ENCODE peak calls at places on chromosomes 16 and 17, in seven cellular contexts. W is prostate gland; K is CD8-positive, alpha-beta T cell; V is left lung; X is MCF 10A; U is B cell; T is mesothelial cell of epicardium. D is an unnamed sample.

GRCh38 chr16:23267647-23268046 is 34.5 kb upstream of the SCNN1B start:
- DNase-seq in T (no peak), U (no peak), W (no peak), X (no peak), K (no peak), V (no peak), D (no peak)

GRCh38 chr16:35574011-35574410 is 2114.6 kb downstream of the TP53TG3F start:
- DNase-seq in U (no peak), X (no peak), T (no peak), V (no peak), K (no peak), W (no peak), D (no peak)

GRCh38 chr16:75011634-75012307 is 12.9 kb downstream of the ZNRF1 start:
- DNase-seq in V (no peak), T (no peak), X (peak), U (no peak), W (no peak), K (no peak), D (peak)

GRCh38 chr17:42878123-42878880 is 22.3 kb upstream of the G6PC1 start:
- DNase-seq in U (no peak), X (peak), W (no peak), K (no peak), V (no peak), T (no peak), D (no peak)

GRCh38 chr17:17366235-17366634 is 63.1 kb downstream of the NT5M start:
- DNase-seq in U (no peak), K (no peak), V (no peak), T (no peak), X (no peak), W (no peak), D (no peak)

GRCh38 chr17:58969156-58969555 is 137.5 kb downstream of the TRIM37 start:
- DNase-seq in W (no peak), K (no peak), X (no peak), U (no peak), T (no peak), V (no peak), D (no peak)

GRCh38 chr17:43530303-43531081 is 15.6 kb downstream of the ETV4 start:
- DNase-seq in X (no peak), W (peak), T (peak), U (no peak), V (peak), K (no peak), D (no peak)

GRCh38 chr17:45147102-45147580 is 1.1 kb upstream of the HEXIM1 start:
- DNase-seq in U (peak), W (no peak), V (peak), T (no peak), X (no peak), K (peak), D (peak)

GRCh38 chr16:70470927-70471341 is 16.5 kb downstream of the FCSK start:
- DNase-seq in K (no peak), V (peak), X (peak), U (no peak), W (no peak), T (no peak), D (no peak)

GRCh38 chr16:1049113-1049975 is 23.2 kb upstream of the SSTR5 start:
- DNase-seq in U (no peak), T (no peak), V (no peak), K (no peak), W (no peak), X (no peak), D (no peak)

GRCh38 chr16:69127966-69128510 is 4.3 kb downstream of the CHTF8 start:
- DNase-seq in X (no peak), K (no peak), U (no peak), T (no peak), W (no peak), V (no peak), D (no peak)

GRCh38 chr17:48211787-48212186 is 104.2 kb downstream of the SNX11 start:
- DNase-seq in U (no peak), T (no peak), V (no peak), X (no peak), W (no peak), K (no peak), D (no peak)

GRCh38 chr17:41215681-41216080 is 10.8 kb upstream of the KRTAP9-2 start:
- DNase-seq in W (no peak), X (no peak), V (no peak), K (no peak), U (no peak), T (no peak), D (no peak)

GRCh38 chr17:47628014-47628413 is 21.7 kb upstream of the KPNB1 start:
- DNase-seq in T (no peak), W (no peak), K (no peak), V (no peak), X (no peak), U (no peak), D (no peak)

GRCh38 chr17:38352245-38353083 is 820 bp downstream of the SOCS7 start:
- DNase-seq in V (peak), U (no peak), W (no peak), K (no peak), X (peak), T (no peak), D (no peak)

GRCh38 chr17:32971171-32971570 is 20.5 kb upstream of the SPACA3 start:
- DNase-seq in X (no peak), W (no peak), T (no peak), U (no peak), V (no peak), K (no peak), D (no peak)

GRCh38 chr17:71472809-71473789 is 647.7 kb upstream of the SOX9 start:
- DNase-seq in T (no peak), V (no peak), K (no peak), U (no peak), X (peak), W (peak), D (peak)

GRCh38 chr17:27807567-27808470 is 7.5 kb upstream of the NOS2 start:
- DNase-seq in U (peak), W (no peak), K (peak), V (no peak), T (no peak), X (no peak), D (peak)

GRCh38 chr16:89586853-89587252 is 11.3 kb downstream of the CPNE7 start:
- DNase-seq in T (no peak), U (no peak), X (peak), K (no peak), W (no peak), V (no peak), D (no peak)

GRCh38 chr16:51057969-51058337 is 93.1 kb downstream of the SALL1 start:
- DNase-seq in U (no peak), X (no peak), W (no peak), K (no peak), V (no peak), T (no peak), D (no peak)

GRCh38 chr17:71970312-71970711 is 150.5 kb upstream of the SOX9 start:
- DNase-seq in W (no peak), X (peak), U (no peak), V (no peak), K (no peak), T (no peak), D (no peak)

GRCh38 chr17:45172541-45173286 is 11.0 kb downstream of the HEXIM2 start:
- DNase-seq in V (peak), X (peak), T (no peak), U (peak), K (peak), W (peak), D (peak)

GRCh38 chr16:30697264-30698138 is 1.5 kb upstream of the SRCAP start:
- DNase-seq in K (no peak), U (no peak), W (peak), V (no peak), X (no peak), T (no peak), D (peak)

DNA sequence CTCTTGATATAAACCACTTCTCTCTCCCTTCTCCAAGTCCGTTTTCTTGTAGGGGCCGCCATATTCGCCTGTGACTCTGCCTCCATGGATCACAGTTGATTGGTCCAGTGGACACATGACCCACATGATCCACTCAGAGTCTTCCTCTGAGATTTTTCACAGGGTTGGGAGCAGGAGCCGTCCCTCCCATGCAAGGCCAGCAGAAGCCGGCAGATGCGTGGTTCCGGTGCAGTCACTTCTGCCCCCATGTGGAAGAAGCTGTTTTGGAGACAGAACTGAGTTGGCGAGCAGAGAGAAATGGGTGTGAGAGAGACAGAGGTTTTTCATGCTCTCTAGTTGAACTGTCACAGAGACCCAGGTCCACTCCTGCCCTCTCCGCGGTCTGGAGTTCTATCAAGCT is 83.3 kb downstream of the C16orf95 start:
- DNase-seq in K (no peak), V (no peak), W (no peak), X (no peak), U (no peak), T (no peak), D (no peak)
- TF ChIP-seq CTCF in K (no peak), V (no peak), W (no peak), X (no peak), U (no peak), T (no peak), D (no peak)

GRCh38 chr17:49603720-49604119 is 28.0 kb downstream of the NXPH3 start:
- DNase-seq in U (no peak), T (no peak), V (no peak), X (no peak), W (no peak), K (no peak), D (no peak)
- TF ChIP-seq CTCF in U (no peak), T (no peak), V (no peak), X (no peak), W (no peak), K (no peak), D (no peak)

DNA sequence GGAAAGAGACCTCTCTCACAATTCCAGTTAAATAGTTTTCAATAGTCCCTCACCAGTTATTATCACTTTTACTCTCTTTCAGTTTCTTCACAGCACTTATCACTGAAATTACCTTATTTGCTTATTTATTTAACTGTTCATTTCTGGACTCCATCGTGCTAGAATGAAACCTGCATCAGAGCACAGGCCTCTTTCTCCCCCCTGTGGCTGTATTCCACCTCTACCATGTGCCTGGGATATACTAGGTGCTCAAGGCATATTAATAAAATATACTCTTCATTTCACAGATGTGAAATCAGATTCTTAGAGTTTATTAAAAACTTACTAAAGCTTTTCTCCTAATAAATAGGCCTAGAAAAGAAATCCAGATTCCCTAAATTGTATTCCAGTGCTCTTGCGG is 308.9 kb upstream of the MON1B start:
- DNase-seq in K (no peak), V (no peak), X (peak), W (no peak), U (no peak), T (no peak), D (no peak)
- TF ChIP-seq CTCF in K (no peak), V (no peak), X (peak), W (no peak), U (no peak), T (no peak), D (peak)

DNA sequence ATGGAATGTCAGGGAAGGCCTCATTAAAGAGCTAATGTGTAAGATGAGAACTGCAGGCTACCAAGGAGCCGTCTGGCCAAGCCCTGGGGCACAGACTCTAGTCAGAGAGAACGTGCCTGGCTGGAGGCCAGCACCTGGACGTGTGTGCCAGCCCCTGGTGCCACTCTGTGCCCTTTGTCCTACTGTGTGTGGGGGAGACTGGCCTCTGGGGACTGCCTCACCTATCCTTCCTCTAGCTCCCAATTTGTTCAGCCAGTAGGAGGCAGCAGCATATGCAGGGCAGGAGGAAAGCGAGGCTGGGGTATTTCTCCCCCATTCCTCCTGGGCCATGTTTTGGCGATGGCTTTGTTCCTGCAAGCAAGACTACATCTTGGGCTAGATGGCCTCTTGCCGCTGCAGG is 37.1 kb downstream of the KNOP1 start:
- DNase-seq in V (no peak), K (no peak), T (no peak), W (no peak), U (no peak), X (peak), D (no peak)
- TF ChIP-seq CTCF in V (no peak), K (no peak), T (no peak), W (peak), U (no peak), X (no peak), D (no peak)

D was measured in GM13977.